ENCODE peak calls at places on chromosomes 5 and 9, in ten cellular contexts. F, B, X, D, N, W, Z, I, K and U are unnamed samples.

GRCh38 chr9:19934301-19934868 is 145.5 kb upstream of the SLC24A2 start:
- DNase-seq in F (peak), B (no peak), X (no peak), D (no peak), N (no peak), W (no peak), Z (peak), I (no peak), K (no peak), U (peak)

GRCh38 chr9:86591472-86591871 is 237.3 kb upstream of the TUT7 start:
- DNase-seq in F (no peak), B (no peak), X (no peak), D (no peak), N (no peak), W (no peak), Z (no peak), I (no peak), K (no peak), U (no peak)

GRCh38 chr5:109990723-109991359 is 301.1 kb downstream of the MAN2A1 start:
- DNase-seq in F (no peak), B (no peak), X (no peak), D (no peak), N (no peak), W (no peak), Z (no peak), I (no peak), K (no peak), U (no peak)

GRCh38 chr5:163571755-163572154 is 66.3 kb downstream of the MAT2B start:
- DNase-seq in F (no peak), B (no peak), X (no peak), D (no peak), N (no peak), W (no peak), Z (peak), I (no peak), K (no peak), U (no peak)

GRCh38 chr9:76223749-76224340 is 170.4 kb downstream of the RFK start:
- DNase-seq in F (no peak), B (no peak), X (no peak), D (no peak), N (no peak), W (no peak), Z (no peak), I (no peak), K (no peak), U (no peak)

GRCh38 chr5:5886812-5887486 is 464.5 kb downstream of the ICE1 start:
- DNase-seq in F (peak), B (peak), X (no peak), D (peak), N (peak), W (peak), Z (no peak), I (peak), K (no peak), U (peak)

GRCh38 chr9:114050226-114050568 is 27.9 kb downstream of the AMBP start:
- DNase-seq in F (no peak), B (no peak), X (no peak), D (no peak), N (no peak), W (no peak), Z (no peak), I (no peak), K (no peak), U (no peak)

GRCh38 chr9:121812159-121812735 is 160.8 kb downstream of the DAB2IP start:
- DNase-seq in F (no peak), B (no peak), X (no peak), D (no peak), N (no peak), W (no peak), Z (no peak), I (no peak), K (no peak), U (no peak)

GRCh38 chr5:171586436-171586835 is 167.0 kb downstream of the FGF18 start:
- DNase-seq in F (no peak), B (no peak), X (no peak), D (no peak), N (no peak), W (no peak), Z (no peak), I (no peak), K (no peak), U (no peak)

GRCh38 chr9:86809968-86810367 is 137.3 kb downstream of the GAS1 start:
- DNase-seq in F (no peak), B (no peak), X (no peak), D (peak), N (no peak), W (no peak), Z (no peak), I (no peak), K (no peak), U (no peak)

GRCh38 chr5:180070726-180071417 is 687 bp downstream of the RNF130 start:
- DNase-seq in F (peak), B (no peak), X (no peak), D (no peak), N (peak), W (no peak), Z (peak), I (no peak), K (no peak), U (peak)

GRCh38 chr5:173855162-173855994 is 32.8 kb upstream of the CPEB4 start:
- DNase-seq in F (no peak), B (no peak), X (no peak), D (no peak), N (peak), W (peak), Z (no peak), I (no peak), K (no peak), U (no peak)

GRCh38 chr5:40364441-40364840 is 315.3 kb upstream of the PTGER4 start:
- DNase-seq in F (no peak), B (no peak), X (no peak), D (no peak), N (no peak), W (no peak), Z (no peak), I (no peak), K (no peak), U (no peak)

GRCh38 chr9:126377521-126377920 is 50.9 kb downstream of the MVB12B start:
- DNase-seq in F (no peak), B (no peak), X (peak), D (no peak), N (no peak), W (no peak), Z (no peak), I (no peak), K (no peak), U (no peak)

GRCh38 chr5:14706615-14707021 is 42.1 kb downstream of the OTULIN start:
- DNase-seq in F (no peak), B (no peak), X (no peak), D (peak), N (no peak), W (no peak), Z (no peak), I (no peak), K (peak), U (no peak)

GRCh38 chr9:38339087-38339486 is 53.4 kb upstream of the ALDH1B1 start:
- DNase-seq in F (no peak), B (peak), X (no peak), D (no peak), N (no peak), W (no peak), Z (no peak), I (peak), K (no peak), U (peak)

GRCh38 chr9:9341203-9341602 is 1271.6 kb downstream of the PTPRD start:
- DNase-seq in F (no peak), B (no peak), X (no peak), D (no peak), N (no peak), W (no peak), Z (no peak), I (no peak), K (no peak), U (no peak)

GRCh38 chr5:171757853-171758535 is 27.6 kb upstream of the SMIM23 start:
- DNase-seq in F (no peak), B (no peak), X (no peak), D (no peak), N (no peak), W (no peak), Z (no peak), I (no peak), K (no peak), U (no peak)

GRCh38 chr5:147887026-147887627 is 8.6 kb downstream of the SCGB3A2 start:
- DNase-seq in F (no peak), B (no peak), X (no peak), D (peak), N (peak), W (no peak), Z (no peak), I (no peak), K (no peak), U (no peak)

GRCh38 chr9:19229725-19230355 is 653 bp upstream of the DENND4C start:
- DNase-seq in F (peak), B (no peak), X (peak), D (no peak), N (peak), W (no peak), Z (no peak), I (no peak), K (no peak), U (peak)

GRCh38 chr9:117170567-117170966 is 244.3 kb downstream of the ASTN2 start:
- DNase-seq in F (no peak), B (no peak), X (no peak), D (no peak), N (no peak), W (no peak), Z (no peak), I (no peak), K (no peak), U (no peak)

GRCh38 chr5:43156388-43156787 is 35.6 kb upstream of the NIM1K start:
- DNase-seq in F (no peak), B (no peak), X (no peak), D (no peak), N (no peak), W (no peak), Z (no peak), I (no peak), K (no peak), U (no peak)

GRCh38 chr9:6113312-6113711 is 97.9 kb upstream of the RANBP6 start:
- DNase-seq in F (no peak), B (no peak), X (no peak), D (no peak), N (no peak), W (no peak), Z (no peak), I (no peak), K (no peak), U (no peak)

GRCh38 chr9:95381243-95381642 is 63.7 kb upstream of the FANCC start:
- DNase-seq in F (no peak), B (no peak), X (no peak), D (no peak), N (no peak), W (no peak), Z (no peak), I (no peak), K (no peak), U (no peak)

GRCh38 chr9:6605202-6605601 is 40.3 kb downstream of the GLDC start:
- DNase-seq in F (no peak), B (no peak), X (no peak), D (peak), N (no peak), W (no peak), Z (no peak), I (peak), K (no peak), U (no peak)

GRCh38 chr9:1951446-1951845 is 63.7 kb upstream of the SMARCA2 start:
- DNase-seq in F (no peak), B (no peak), X (no peak), D (no peak), N (no peak), W (no peak), Z (no peak), I (no peak), K (no peak), U (no peak)

GRCh38 chr5:78776637-78777036 is 128.1 kb upstream of the LHFPL2 start:
- DNase-seq in F (no peak), B (no peak), X (no peak), D (no peak), N (no peak), W (no peak), Z (no peak), I (no peak), K (no peak), U (no peak)

GRCh38 chr9:83047839-83048775 is 14.8 kb downstream of the RASEF start:
- DNase-seq in F (no peak), B (peak), X (no peak), D (no peak), N (no peak), W (no peak), Z (peak), I (no peak), K (no peak), U (no peak)

GRCh38 chr5:172102913-172103629 is 85.0 kb downstream of the STK10 start:
- DNase-seq in F (peak), B (no peak), X (no peak), D (no peak), N (peak), W (peak), Z (no peak), I (no peak), K (no peak), U (peak)

DNA sequence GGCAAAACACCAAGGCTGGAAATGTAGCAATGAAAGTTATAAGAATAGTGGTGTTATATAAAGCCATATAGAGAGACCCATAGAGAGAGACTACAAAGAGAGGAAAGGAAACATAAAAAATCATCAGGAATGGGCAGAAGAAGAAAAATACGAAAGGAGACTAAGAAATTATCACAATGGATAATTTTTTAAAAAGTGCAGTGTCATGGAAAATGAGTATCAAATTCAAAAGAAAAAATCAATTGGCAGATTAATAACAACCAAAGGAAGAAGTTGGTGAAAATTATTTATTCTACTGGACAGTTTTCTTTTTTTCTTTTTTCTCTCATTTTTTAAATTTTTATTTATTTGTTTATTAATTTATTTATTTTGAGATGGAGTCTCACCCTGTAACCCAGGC is 1488.4 kb upstream of the WWC1 start:
- DNase-seq in F (no peak), B (no peak), X (no peak), D (no peak), N (no peak), W (no peak), Z (no peak), I (no peak), K (no peak), U (no peak)
- H3K4me3 ChIP-seq in F (no peak), B (no peak), X (no peak), D (no peak), N (no peak), W (no peak), Z (no peak), I (no peak), K (no peak), U (no peak)

GRCh38 chr5:849651-850301 is 1.0 kb downstream of the ZDHHC11 start:
- DNase-seq in F (peak), B (no peak), X (peak), D (no peak), N (peak), W (peak), Z (peak), I (no peak), K (no peak), U (no peak)
- H3K4me3 ChIP-seq in F (peak), B (no peak), X (no peak), D (no peak), N (no peak), W (no peak), Z (peak), I (no peak), K (no peak), U (no peak)

DNA sequence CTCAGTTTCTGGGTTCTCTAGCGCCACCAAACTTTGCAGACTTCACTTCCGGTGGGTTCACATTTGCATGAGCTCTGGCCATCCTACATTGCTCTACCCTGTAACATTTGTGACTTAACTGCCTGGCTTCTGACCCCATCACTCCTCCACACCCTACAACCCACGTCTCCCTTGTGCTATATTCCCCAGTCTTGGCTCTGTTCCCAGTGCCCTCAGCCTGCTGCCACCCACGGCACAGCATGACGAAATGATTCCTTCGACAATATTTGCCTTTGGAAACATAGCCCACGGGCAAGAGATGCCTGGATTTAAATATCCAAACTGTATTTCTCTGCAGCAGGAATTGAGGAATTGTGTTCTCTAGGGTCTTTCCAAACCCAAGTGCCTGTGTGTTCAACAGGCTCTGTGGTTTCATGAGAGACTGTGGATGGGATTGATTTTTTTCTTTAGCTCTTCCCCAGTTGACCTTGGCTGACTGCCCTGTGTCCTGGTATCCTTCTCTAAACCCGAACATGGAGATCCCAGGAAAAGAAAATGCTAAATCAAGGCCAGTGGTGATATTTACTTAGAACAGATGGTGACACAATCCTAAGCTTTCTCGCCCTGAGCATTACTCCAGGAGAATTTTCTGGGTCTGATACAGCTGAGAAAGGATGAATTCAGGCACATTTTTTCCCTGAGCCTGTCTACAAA is 44.4 kb upstream of the GRIA1 start:
- DNase-seq in F (no peak), B (peak), X (no peak), D (no peak), N (no peak), W (no peak), Z (peak), I (no peak), K (no peak), U (peak)
- H3K4me3 ChIP-seq in F (no peak), B (no peak), X (no peak), D (no peak), N (no peak), W (no peak), Z (no peak), I (no peak), K (no peak), U (no peak)

DNA sequence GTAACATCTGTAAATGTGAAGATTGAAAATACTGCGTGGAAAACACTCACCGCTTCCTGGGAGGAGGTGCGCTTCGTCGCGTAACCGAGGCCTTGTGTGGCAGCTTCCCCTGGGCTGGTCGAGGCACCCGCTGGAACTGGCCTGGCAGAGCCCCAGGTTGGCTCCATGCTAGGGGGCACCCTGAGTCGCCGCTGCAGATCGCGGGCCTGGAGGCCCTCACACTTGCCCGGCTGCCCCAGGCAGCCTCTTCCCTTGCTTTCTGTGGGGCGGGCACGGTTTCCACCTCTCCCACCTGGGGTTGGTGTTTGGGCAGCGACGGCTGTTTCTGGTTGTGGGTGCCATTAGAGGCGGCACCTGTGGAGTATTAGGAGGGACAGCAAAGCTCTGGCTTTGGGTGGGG is 852 bp downstream of the ZNF354C start:
- DNase-seq in F (peak), B (peak), X (no peak), D (no peak), N (no peak), W (no peak), Z (no peak), I (no peak), K (no peak), U (no peak)
- H3K4me3 ChIP-seq in F (peak), B (peak), X (peak), D (no peak), N (peak), W (no peak), Z (peak), I (peak), K (peak), U (peak)

GRCh38 chr5:39063037-39063436 is 11.2 kb downstream of the RICTOR start:
- DNase-seq in F (no peak), B (no peak), X (no peak), D (no peak), N (no peak), W (no peak), Z (no peak), I (no peak), K (no peak), U (no peak)

GRCh38 chr5:39072915-39073758 is 1.1 kb downstream of the RICTOR start:
- DNase-seq in F (no peak), B (peak), X (no peak), D (peak), N (peak), W (peak), Z (peak), I (peak), K (peak), U (peak)

GRCh38 chr5:39064450-39064849 is 9.7 kb downstream of the RICTOR start:
- DNase-seq in F (no peak), B (no peak), X (no peak), D (no peak), N (no peak), W (no peak), Z (no peak), I (no peak), K (no peak), U (no peak)

GRCh38 chr5:39062530-39062929 is 11.7 kb downstream of the RICTOR start:
- DNase-seq in F (no peak), B (no peak), X (no peak), D (no peak), N (no peak), W (no peak), Z (no peak), I (no peak), K (no peak), U (no peak)

DNA sequence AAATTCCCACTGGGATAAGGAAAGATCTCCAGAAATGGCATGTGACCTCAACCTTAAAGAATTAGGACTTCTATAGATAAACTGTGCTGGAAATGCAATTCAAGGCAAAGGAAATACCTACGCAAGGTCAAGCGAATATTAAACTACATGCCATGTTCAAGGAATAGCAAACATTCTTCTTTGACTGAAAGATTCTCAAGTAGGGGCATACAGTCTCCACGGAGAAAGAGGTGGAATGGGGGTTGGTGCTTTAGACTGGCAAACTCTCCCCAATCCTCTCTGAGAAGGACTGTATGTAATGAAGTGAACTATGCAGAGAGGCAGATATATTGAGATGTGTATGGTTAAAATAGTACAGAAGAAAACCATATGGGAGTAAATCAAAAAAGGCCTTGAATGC is 6.1 kb downstream of the RICTOR start:
- DNase-seq in F (no peak), B (no peak), X (no peak), D (no peak), N (no peak), W (no peak), Z (no peak), I (no peak), K (no peak), U (no peak)
- H3K4me3 ChIP-seq in F (no peak), B (no peak), X (no peak), D (no peak), N (no peak), W (no peak), Z (no peak), I (no peak), K (no peak), U (no peak)

GRCh38 chr5:107654827-107655226 is 15.9 kb downstream of the EFNA5 start:
- DNase-seq in F (no peak), B (no peak), X (no peak), D (no peak), N (no peak), W (no peak), Z (no peak), I (no peak), K (no peak), U (no peak)
- H3K4me3 ChIP-seq in F (no peak), B (no peak), X (no peak), D (no peak), N (no peak), W (no peak), Z (no peak), I (no peak), K (no peak), U (no peak)

GRCh38 chr5:72108200-72109050 is 1.1 kb downstream of the MAP1B start:
- DNase-seq in F (peak), B (peak), X (peak), D (peak), N (peak), W (peak), Z (peak), I (peak), K (no peak), U (peak)
- H3K4me3 ChIP-seq in F (peak), B (peak), X (peak), D (peak), N (peak), W (peak), Z (peak), I (peak), K (no peak), U (peak)

DNA sequence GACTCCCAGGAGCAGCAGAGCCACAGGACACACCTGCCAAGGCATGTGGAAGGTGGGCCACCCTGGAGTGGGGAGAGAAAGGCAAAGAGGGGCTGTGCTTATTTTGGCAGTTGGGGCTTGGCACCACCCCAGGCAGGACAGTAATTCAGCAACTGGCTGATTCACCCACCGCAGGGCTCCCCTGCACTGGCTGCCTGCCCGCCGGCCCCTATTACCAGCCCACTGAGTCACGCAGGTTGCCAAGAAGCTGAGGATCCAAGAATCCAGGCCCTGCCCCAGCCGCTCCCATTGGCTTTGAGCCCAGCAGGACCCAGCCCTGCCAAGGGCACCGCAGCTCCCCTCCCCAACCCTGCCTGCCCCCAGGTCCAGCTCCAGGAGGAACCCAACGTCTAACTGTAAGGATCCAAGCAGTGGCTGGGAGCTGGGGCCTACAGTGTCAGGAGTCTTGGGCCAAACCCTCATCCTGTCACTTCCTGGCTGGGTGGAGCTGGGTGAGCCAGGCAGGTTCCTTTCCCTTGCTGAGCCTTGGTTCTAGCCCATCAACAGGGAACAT is 14.2 kb upstream of the RALGDS start:
- DNase-seq in F (peak), B (peak), X (no peak), D (no peak), N (no peak), W (no peak), Z (peak), I (no peak), K (peak), U (peak)
- H3K4me3 ChIP-seq in F (no peak), B (no peak), X (no peak), D (no peak), N (no peak), W (no peak), Z (no peak), I (no peak), K (peak), U (no peak)